ENCODE peak calls at places on chromosomes 16 and 17, in seven cellular contexts. D is H9, V is Kasumi-1, B is colonic mucosa, H is HCEC 1CT, M is skeletal muscle cell, G is neural crest cell. X is an unnamed sample.

GRCh38 chr17:66799839-66800537 is 34.9 kb upstream of the CACNG5 start:
- DNase-seq in D (no peak), V (peak; percentile 95), B (no peak), H (no peak), M (no peak), G (no peak), X (no peak)

GRCh38 chr17:27384261-27384701 is 72.0 kb upstream of the KSR1 start:
- DNase-seq in D (no peak), V (no peak), B (no peak), H (peak; percentile 39), M (peak; percentile 89), G (no peak), X (no peak)

GRCh38 chr17:64614266-64615011 is 47.7 kb downstream of the SMURF2 start:
- DNase-seq in D (no peak), V (no peak), B (no peak), H (no peak), M (no peak), G (no peak), X (no peak)

GRCh38 chr17:35943537-35943936 is at the start of gene LYZL6:
- DNase-seq in D (no peak), V (no peak), B (no peak), H (no peak), M (no peak), G (no peak), X (no peak)

GRCh38 chr17:12391468-12391867 is 274.2 kb upstream of the MYOCD start:
- DNase-seq in D (no peak), V (no peak), B (no peak), H (no peak), M (peak; percentile 10), G (no peak), X (no peak)

GRCh38 chr17:76142044-76143041 is 1.3 kb upstream of the FOXJ1 start:
- DNase-seq in D (peak; percentile 48), V (no peak), B (no peak), H (no peak), M (no peak), G (no peak), X (no peak)

GRCh38 chr16:57077714-57078113 is 14.7 kb upstream of the CPNE2 start:
- DNase-seq in D (no peak), V (no peak), B (no peak), H (no peak), M (no peak), G (no peak), X (no peak)

GRCh38 chr17:78759203-78759968 is 22.7 kb downstream of the CYTH1 start:
- DNase-seq in D (no peak), V (peak; percentile 94), B (no peak), H (no peak), M (no peak), G (no peak), X (no peak)

GRCh38 chr17:50719924-50720805 is 762 bp downstream of the LUC7L3 start:
- DNase-seq in D (no peak), V (peak; percentile 60), B (no peak), H (no peak), M (no peak), G (no peak), X (no peak)

GRCh38 chr16:1439058-1439698 is 5.2 kb downstream of the CCDC154 start:
- DNase-seq in D (no peak), V (no peak), B (no peak), H (no peak), M (no peak), G (no peak), X (no peak)

GRCh38 chr17:70525976-70526375 is 356.6 kb downstream of the KCNJ2 start:
- DNase-seq in D (no peak), V (no peak), B (peak; percentile 60), H (no peak), M (no peak), G (no peak), X (no peak)

GRCh38 chr17:79993390-79994221 is 42.1 kb downstream of the TBC1D16 start:
- DNase-seq in D (peak; percentile 71), V (peak; percentile 75), B (peak; percentile 78), H (peak; percentile 83), M (peak; percentile 96), G (peak; percentile 38), X (peak; percentile 94)

GRCh38 chr17:57033296-57033695 is 51.8 kb upstream of the AKAP1 start:
- DNase-seq in D (no peak), V (no peak), B (peak; percentile 57), H (no peak), M (no peak), G (no peak), X (no peak)

GRCh38 chr16:19563377-19563776 is 7.9 kb downstream of the VPS35L start:
- DNase-seq in D (no peak), V (no peak), B (no peak), H (no peak), M (no peak), G (no peak), X (no peak)